ENCODE peak calls at places on chromosomes 4 and X, in eight cellular contexts. T is right atrium auricular region, Y is sigmoid colon, C is mesothelial cell of epicardium, U is endothelial cell, W is GM06990, Q is cardiac muscle cell, L is astrocyte of the spinal cord. E is an unnamed sample.

GRCh38 chr4:705278-706082 is at the start of gene PCGF3:
- DNase-seq in W (peak), U (peak), C (peak), T (peak), L (peak), Y (peak), Q (peak), E (peak)

GRCh38 chr4:186740822-186741221 is 17.2 kb upstream of the FAT1 start:
- DNase-seq in Y (no peak), T (no peak), U (no peak), Q (no peak), C (no peak), L (no peak), W (no peak), E (no peak)

GRCh38 chr4:147589586-147589985 is 27.6 kb upstream of the TMEM184C start:
- DNase-seq in U (no peak), Q (no peak), L (peak), Y (no peak), C (no peak), T (no peak), W (no peak), E (no peak)

GRCh38 chr4:136307765-136308164 is 1224.5 kb downstream of the PCDH18 start:
- DNase-seq in W (no peak), Q (no peak), C (no peak), Y (no peak), L (no peak), T (no peak), U (no peak), E (no peak)

GRCh38 chr4:37082912-37083311 is 161.6 kb upstream of the NWD2 start:
- DNase-seq in T (no peak), Q (no peak), C (no peak), U (no peak), L (no peak), W (no peak), Y (no peak), E (no peak)

GRCh38 chr4:8919651-8920288 is 48.1 kb upstream of the HMX1 start:
- DNase-seq in T (peak), Q (no peak), U (no peak), L (no peak), Y (peak), W (no peak), C (no peak), E (no peak)

GRCh38 chr4:6343950-6344408 is 74.3 kb downstream of the WFS1 start:
- DNase-seq in T (no peak), L (peak), Q (no peak), W (no peak), C (no peak), Y (no peak), U (no peak), E (no peak)

GRCh38 chr4:164716901-164717300 is 37.0 kb upstream of the SMIM31 start:
- DNase-seq in W (no peak), T (no peak), C (no peak), U (no peak), L (no peak), Q (no peak), Y (no peak), E (no peak)

GRCh38 chr4:35300996-35301774 is 943.1 kb downstream of the ARAP2 start:
- DNase-seq in U (peak), Y (no peak), Q (no peak), C (no peak), W (no peak), L (no peak), T (no peak), E (no peak)

GRCh38 chr4:4569036-4569435 is 27.2 kb upstream of the STX18 start:
- DNase-seq in L (no peak), C (no peak), Y (no peak), Q (no peak), U (no peak), T (no peak), W (no peak), E (no peak)

GRCh38 chr4:178752954-178753525 is 1310.8 kb upstream of the AGA start:
- DNase-seq in T (no peak), U (no peak), W (no peak), Y (no peak), Q (no peak), L (no peak), C (no peak), E (no peak)

GRCh38 chr4:13173974-13174373 is 310.2 kb downstream of the RAB28 start:
- DNase-seq in U (no peak), Q (peak), Y (peak), L (no peak), C (no peak), W (no peak), T (peak), E (no peak)

GRCh38 chr4:55931833-55932232 is 16.9 kb upstream of the CEP135 start:
- DNase-seq in W (no peak), C (no peak), Q (peak), U (no peak), Y (no peak), L (no peak), T (no peak), E (no peak)

GRCh38 chrX:78945186-78945912 is at the start of gene P2RY10:
- DNase-seq in C (no peak), T (no peak), W (peak), L (no peak), U (no peak), Q (no peak), Y (no peak), E (peak)

GRCh38 chr4:4791299-4791798 is 68.1 kb upstream of the MSX1 start:
- DNase-seq in T (no peak), C (no peak), Y (no peak), L (peak), W (no peak), Q (no peak), U (no peak), E (no peak)

DNA sequence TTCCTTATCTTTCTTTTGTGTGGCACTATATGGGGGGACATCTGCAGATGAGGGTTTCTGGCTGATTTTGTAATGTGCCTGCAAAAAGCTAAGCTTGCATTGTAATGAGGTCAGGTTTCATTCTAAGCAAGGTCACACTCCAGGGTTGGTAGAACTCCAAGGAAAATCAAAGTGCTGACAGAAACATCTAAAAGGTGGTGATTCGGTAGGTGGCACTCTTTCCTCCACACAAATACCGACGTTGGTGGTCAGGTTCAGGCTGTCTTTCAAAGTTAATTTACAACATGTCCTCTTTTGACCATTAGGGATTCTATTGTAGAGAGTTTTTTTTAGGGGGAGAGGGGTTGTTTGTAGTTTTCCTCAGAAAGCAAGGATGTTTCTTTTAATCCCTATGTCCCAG is 434.4 kb downstream of the PPARGC1A start:
- DNase-seq in U (peak), Y (no peak), W (no peak), C (no peak), T (no peak), Q (peak), L (no peak), E (no peak)
- TF ChIP-seq CTCF in U (no peak), Y (no peak), W (no peak), C (no peak), T (peak), Q (no peak), L (no peak), E (no peak)

GRCh38 chr4:154559141-154559841 is 3.5 kb upstream of the FGB start:
- DNase-seq in U (peak), C (no peak), Y (no peak), W (peak), L (peak), T (no peak), Q (peak), E (peak)
- TF ChIP-seq CTCF in U (peak), C (no peak), Y (no peak), W (peak), L (peak), T (peak), Q (peak), E (peak)

GRCh38 chr4:134905061-134905460 is 703.5 kb upstream of the PABPC4L start:
- DNase-seq in T (no peak), Q (no peak), W (no peak), U (no peak), C (no peak), Y (no peak), L (no peak), E (no peak)

GRCh38 chr4:134911941-134912340 is 710.4 kb upstream of the PABPC4L start:
- DNase-seq in Y (no peak), U (no peak), T (no peak), Q (no peak), L (no peak), C (no peak), W (no peak), E (no peak)

DNA sequence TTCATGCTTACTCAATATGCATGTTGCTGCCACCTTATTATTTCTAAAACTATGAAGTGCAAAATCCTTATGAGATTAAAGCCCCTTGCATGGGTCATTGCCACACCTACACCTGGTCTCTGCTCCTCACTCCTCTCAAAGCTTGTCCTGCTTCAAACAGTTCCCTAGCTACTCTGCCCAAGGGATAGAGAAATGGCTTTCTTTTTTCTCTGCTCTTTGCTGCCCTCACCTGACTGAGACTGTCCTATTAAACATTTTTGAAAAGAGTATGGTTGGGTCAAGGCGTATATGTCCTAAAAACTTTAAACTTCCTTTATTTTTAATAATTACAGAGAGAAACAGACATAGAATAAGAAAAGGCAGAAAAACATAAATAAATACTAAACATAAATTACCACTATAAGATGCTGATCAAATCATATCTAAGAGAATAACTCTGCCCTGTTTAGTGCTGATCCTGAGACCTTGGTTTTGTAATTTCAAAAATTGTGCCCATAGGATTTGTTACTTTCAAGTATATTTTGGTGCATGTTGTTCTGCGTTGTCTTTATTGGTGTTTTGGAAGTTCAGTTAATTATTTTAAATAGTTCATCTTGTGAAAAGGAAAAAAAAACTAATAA is 704.9 kb upstream of the PABPC4L start:
- DNase-seq in W (no peak), L (peak), C (no peak), T (no peak), Y (no peak), U (peak), Q (peak), E (no peak)
- TF ChIP-seq CTCF in W (no peak), L (peak), C (peak), T (no peak), Y (peak), U (peak), Q (peak), E (no peak)

DNA sequence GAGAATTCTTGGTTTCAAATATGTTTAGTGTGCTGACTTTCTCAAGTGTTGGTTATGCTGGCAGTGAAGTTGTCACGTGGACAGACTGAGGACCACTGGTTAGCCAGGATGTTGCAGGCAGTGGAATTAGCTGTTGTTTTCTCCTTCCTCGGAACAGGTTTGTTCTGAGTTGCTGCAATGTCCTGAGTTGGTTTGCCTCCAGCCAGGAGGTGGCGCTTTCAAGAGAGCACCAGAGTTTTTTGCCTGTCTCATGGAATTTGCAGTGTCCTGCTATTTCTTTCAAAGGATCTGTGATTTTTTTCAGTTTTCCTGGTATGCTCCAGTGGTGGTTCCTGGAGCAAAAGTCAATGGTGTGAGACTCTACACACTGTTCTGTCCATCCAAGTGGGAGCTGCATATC is 158.1 kb upstream of the CXorf66 start:
- DNase-seq in W (no peak), U (peak), C (no peak), L (peak), Q (peak), T (no peak), Y (no peak), E (no peak)
- TF ChIP-seq CTCF in W (peak), U (peak), C (peak), L (peak), Q (peak), T (no peak), Y (no peak), E (no peak)

GRCh38 chr4:122450847-122451246 is 5.7 kb downstream of the IL2 start:
- DNase-seq in W (no peak), L (peak), Y (no peak), U (peak), T (no peak), Q (peak), C (no peak), E (no peak)
- TF ChIP-seq CTCF in W (peak), L (peak), Y (no peak), U (no peak), T (no peak), Q (peak), C (no peak), E (no peak)

DNA sequence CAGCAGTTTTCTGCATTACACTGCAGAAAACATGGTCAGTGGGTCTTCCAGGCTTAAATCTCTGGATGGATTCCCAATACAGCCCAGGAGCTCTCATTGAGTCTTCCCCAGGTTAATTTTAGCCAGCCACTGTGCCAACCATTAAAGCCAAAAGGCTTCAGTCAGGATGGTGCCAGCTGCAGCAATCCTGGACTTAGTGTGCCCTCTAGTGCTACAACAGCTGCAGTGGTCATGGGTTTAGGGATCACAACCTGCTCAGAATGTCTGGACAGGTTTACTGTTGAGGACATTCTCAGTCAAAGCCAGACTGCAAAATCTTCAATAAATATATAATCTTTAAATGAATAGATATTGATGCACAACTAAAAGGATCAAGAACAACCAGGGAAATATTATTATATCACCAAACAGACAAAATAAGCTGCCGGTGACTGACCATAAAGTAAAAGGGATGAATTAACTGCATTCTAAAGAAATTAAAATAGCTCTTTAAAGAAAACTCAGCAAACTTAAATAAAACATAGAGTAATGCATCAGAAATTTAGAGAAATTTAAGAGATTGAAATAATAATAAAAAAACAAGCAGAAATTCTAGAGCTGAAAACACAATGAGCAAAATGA is 639.9 kb downstream of the SPOCK3 start:
- DNase-seq in Q (peak), Y (no peak), U (peak), C (no peak), W (no peak), T (no peak), L (peak), E (no peak)
- TF ChIP-seq CTCF in Q (peak), Y (no peak), U (peak), C (no peak), W (peak), T (no peak), L (peak), E (no peak)

DNA sequence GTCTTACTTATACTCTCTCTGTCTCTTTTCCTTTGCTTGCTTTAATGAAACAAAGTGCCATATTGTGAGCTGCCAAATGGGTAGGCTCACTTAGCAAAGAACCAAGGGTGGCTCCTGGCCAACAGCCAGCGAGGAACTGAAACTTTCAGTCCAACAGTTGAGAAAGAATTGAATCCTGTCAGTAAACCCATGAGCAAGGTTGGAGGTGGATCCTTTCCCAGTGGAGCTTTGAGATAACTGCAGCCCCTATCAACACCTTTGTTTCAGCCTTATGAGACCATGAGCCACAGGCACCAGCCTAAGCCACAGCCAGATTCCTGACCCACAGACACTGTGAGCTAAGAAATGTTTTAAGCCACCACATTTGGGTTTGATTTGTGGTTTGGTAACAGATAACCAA is 362.2 kb downstream of the PDGFC start:
- DNase-seq in Q (no peak), C (no peak), U (no peak), W (no peak), Y (no peak), L (no peak), T (peak), E (no peak)
- TF ChIP-seq CTCF in Q (no peak), C (no peak), U (no peak), W (no peak), Y (no peak), L (no peak), T (no peak), E (no peak)

GRCh38 chr4:126593626-126594025 is 1039.1 kb upstream of the INTU start:
- DNase-seq in T (no peak), U (no peak), L (no peak), Q (no peak), C (no peak), Y (no peak), W (no peak), E (no peak)
- TF ChIP-seq CTCF in T (no peak), U (no peak), L (no peak), Q (no peak), C (no peak), Y (no peak), W (no peak), E (no peak)

E was measured in B cell.